ENCODE peak calls at places on chromosomes 6 and 20, in four cellular contexts. One of them, this sample, is unnamed. For H3K27me3, the result is how much of the 10 kb centered on the place peaks cover.

GRCh38 chr20:2508631-2509467 is at the start of gene ZNF343:
- DNase-seq in psoas muscle: peak
- DNase-seq in endodermal cell: peak
- DNase-seq in heart right ventricle: peak
- DNase-seq in this sample: peak

GRCh38 chr6:45843848-45844521 is 171.7 kb downstream of the CLIC5 start:
- DNase-seq in psoas muscle: peak
- DNase-seq in endodermal cell: no peak
- DNase-seq in heart right ventricle: no peak
- DNase-seq in this sample: no peak

GRCh38 chr6:124683507-124683906 is 278.7 kb upstream of the RNF217 start:
- DNase-seq in psoas muscle: no peak
- DNase-seq in endodermal cell: peak
- DNase-seq in heart right ventricle: no peak
- DNase-seq in this sample: no peak

GRCh38 chr20:24157213-24157612 is 168.6 kb upstream of the GGTLC1 start:
- DNase-seq in psoas muscle: no peak
- DNase-seq in endodermal cell: no peak
- DNase-seq in heart right ventricle: no peak
- DNase-seq in this sample: no peak

GRCh38 chr6:112575309-112575834 is 228.2 kb downstream of the RFPL4B start:
- DNase-seq in psoas muscle: no peak
- DNase-seq in endodermal cell: no peak
- DNase-seq in heart right ventricle: no peak
- DNase-seq in this sample: no peak

GRCh38 chr6:162260024-162260423 is 467.5 kb downstream of the PRKN start:
- DNase-seq in psoas muscle: no peak
- DNase-seq in endodermal cell: no peak
- DNase-seq in heart right ventricle: no peak
- DNase-seq in this sample: no peak

GRCh38 chr20:53001502-53002301 is 29.5 kb downstream of the TSHZ2 start:
- DNase-seq in psoas muscle: no peak
- DNase-seq in endodermal cell: no peak
- DNase-seq in heart right ventricle: no peak
- DNase-seq in this sample: peak

GRCh38 chr20:62899633-62900051 is 26.7 kb downstream of the DIDO1 start:
- DNase-seq in psoas muscle: no peak
- DNase-seq in endodermal cell: peak
- DNase-seq in heart right ventricle: no peak
- DNase-seq in this sample: no peak

GRCh38 chr6:111838749-111839484 is 34.3 kb downstream of the FYN start:
- DNase-seq in psoas muscle: no peak
- DNase-seq in endodermal cell: no peak
- DNase-seq in heart right ventricle: no peak
- DNase-seq in this sample: no peak

GRCh38 chr6:115358616-115359015 is 702.1 kb downstream of the FRK start:
- DNase-seq in psoas muscle: no peak
- DNase-seq in endodermal cell: no peak
- DNase-seq in heart right ventricle: no peak
- DNase-seq in this sample: no peak

GRCh38 chr6:73802366-73802765 is 106.4 kb downstream of the CD109 start:
- DNase-seq in psoas muscle: no peak
- DNase-seq in endodermal cell: no peak
- DNase-seq in heart right ventricle: no peak
- DNase-seq in this sample: no peak

GRCh38 chr6:44126320-44127149 is 717 bp downstream of the MRPL14 start:
- DNase-seq in psoas muscle: peak
- DNase-seq in endodermal cell: peak
- DNase-seq in heart right ventricle: peak
- DNase-seq in this sample: peak

GRCh38 chr6:158184598-158184997 is 16.4 kb downstream of the GTF2H5 start:
- DNase-seq in psoas muscle: no peak
- DNase-seq in endodermal cell: no peak
- DNase-seq in heart right ventricle: no peak
- DNase-seq in this sample: no peak

GRCh38 chr6:73516712-73517489 is 3.9 kb downstream of the EEF1A1 start:
- DNase-seq in psoas muscle: no peak
- DNase-seq in endodermal cell: no peak
- DNase-seq in heart right ventricle: no peak
- DNase-seq in this sample: no peak

GRCh38 chr20:46013826-46014516 is 5.3 kb downstream of the MMP9 start:
- DNase-seq in psoas muscle: no peak
- DNase-seq in endodermal cell: peak
- DNase-seq in heart right ventricle: peak
- DNase-seq in this sample: peak

GRCh38 chr20:48769111-48769879 is 58.5 kb downstream of the PREX1 start:
- DNase-seq in psoas muscle: no peak
- DNase-seq in endodermal cell: no peak
- DNase-seq in heart right ventricle: no peak
- DNase-seq in this sample: no peak

GRCh38 chr6:111721677-111722219 is 116.1 kb upstream of the TRAF3IP2 start:
- DNase-seq in psoas muscle: no peak
- DNase-seq in endodermal cell: peak
- DNase-seq in heart right ventricle: peak
- DNase-seq in this sample: peak

GRCh38 chr20:3728876-3729275 is 3.6 kb upstream of the HSPA12B start:
- DNase-seq in psoas muscle: peak
- DNase-seq in endodermal cell: no peak
- DNase-seq in heart right ventricle: no peak
- DNase-seq in this sample: no peak

GRCh38 chr20:11260611-11261010 is 586.8 kb upstream of the JAG1 start:
- DNase-seq in psoas muscle: no peak
- DNase-seq in endodermal cell: no peak
- DNase-seq in heart right ventricle: no peak
- DNase-seq in this sample: no peak

GRCh38 chr6:113464959-113465358 is 392.2 kb upstream of the MARCKS start:
- DNase-seq in psoas muscle: no peak
- DNase-seq in endodermal cell: no peak
- DNase-seq in heart right ventricle: no peak
- DNase-seq in this sample: no peak

GRCh38 chr6:75893058-75893775 is 144.2 kb downstream of the MYO6 start:
- DNase-seq in psoas muscle: no peak
- DNase-seq in endodermal cell: no peak
- DNase-seq in heart right ventricle: no peak
- DNase-seq in this sample: peak

GRCh38 chr6:169850746-169851145 is 99.3 kb downstream of the ERMARD start:
- DNase-seq in psoas muscle: no peak
- DNase-seq in endodermal cell: no peak
- DNase-seq in heart right ventricle: no peak
- DNase-seq in this sample: no peak

GRCh38 chr6:152952045-152952444 is 30.8 kb downstream of the FBXO5 start:
- DNase-seq in psoas muscle: no peak
- DNase-seq in endodermal cell: no peak
- DNase-seq in heart right ventricle: no peak
- DNase-seq in this sample: no peak

GRCh38 chr6:52503853-52504777 is 72.7 kb downstream of the TRAM2 start:
- DNase-seq in psoas muscle: peak
- DNase-seq in endodermal cell: peak
- DNase-seq in heart right ventricle: peak
- DNase-seq in this sample: no peak

GRCh38 chr20:22928679-22929078 is 106.4 kb upstream of the SSTR4 start:
- DNase-seq in psoas muscle: no peak
- DNase-seq in endodermal cell: no peak
- DNase-seq in heart right ventricle: no peak
- DNase-seq in this sample: no peak

GRCh38 chr20:16444056-16444777 is 129.0 kb downstream of the KIF16B start:
- DNase-seq in psoas muscle: peak
- DNase-seq in endodermal cell: no peak
- DNase-seq in heart right ventricle: no peak
- DNase-seq in this sample: no peak

GRCh38 chr20:49717693-49718092 is 4.0 kb upstream of the B4GALT5 start:
- DNase-seq in psoas muscle: peak
- DNase-seq in endodermal cell: no peak
- DNase-seq in heart right ventricle: no peak
- DNase-seq in this sample: peak

GRCh38 chr6:137978252-137978896 is 111.3 kb downstream of the TNFAIP3 start:
- DNase-seq in psoas muscle: no peak
- DNase-seq in endodermal cell: no peak
- DNase-seq in heart right ventricle: no peak
- DNase-seq in this sample: no peak

GRCh38 chr6:89205819-89206218 is 11.3 kb downstream of the GABRR1 start:
- DNase-seq in psoas muscle: no peak
- DNase-seq in endodermal cell: peak
- DNase-seq in heart right ventricle: no peak
- DNase-seq in this sample: peak

GRCh38 chr6:44078795-44079671 is 48.2 kb downstream of the MRPL14 start:
- DNase-seq in psoas muscle: peak
- DNase-seq in endodermal cell: peak
- DNase-seq in heart right ventricle: peak
- DNase-seq in this sample: peak

GRCh38 chr6:70706491-70707123 is 38.9 kb downstream of the SMAP1 start:
- DNase-seq in psoas muscle: no peak
- DNase-seq in endodermal cell: no peak
- DNase-seq in heart right ventricle: no peak
- DNase-seq in this sample: peak

GRCh38 chr6:7137335-7138106 is 29.8 kb downstream of the RREB1 start:
- DNase-seq in psoas muscle: peak
- DNase-seq in endodermal cell: peak
- DNase-seq in heart right ventricle: peak
- DNase-seq in this sample: peak

GRCh38 chr6:158559338-158559894 is 475 bp upstream of the TMEM181 start:
- DNase-seq in psoas muscle: no peak
- DNase-seq in endodermal cell: no peak
- DNase-seq in heart right ventricle: no peak
- DNase-seq in this sample: no peak

GRCh38 chr20:58344741-58345140 is 35.2 kb downstream of the RAB22A start:
- DNase-seq in psoas muscle: no peak
- DNase-seq in endodermal cell: no peak
- DNase-seq in heart right ventricle: no peak
- DNase-seq in this sample: no peak

GRCh38 chr20:37615507-37616425 is 78.1 kb upstream of the CTNNBL1 start:
- DNase-seq in psoas muscle: no peak
- DNase-seq in endodermal cell: peak
- DNase-seq in heart right ventricle: no peak
- DNase-seq in this sample: peak

GRCh38 chr20:56676001-56676400 is 46.9 kb downstream of the TFAP2C start:
- DNase-seq in psoas muscle: no peak
- DNase-seq in endodermal cell: no peak
- DNase-seq in heart right ventricle: no peak
- DNase-seq in this sample: peak

DNA sequence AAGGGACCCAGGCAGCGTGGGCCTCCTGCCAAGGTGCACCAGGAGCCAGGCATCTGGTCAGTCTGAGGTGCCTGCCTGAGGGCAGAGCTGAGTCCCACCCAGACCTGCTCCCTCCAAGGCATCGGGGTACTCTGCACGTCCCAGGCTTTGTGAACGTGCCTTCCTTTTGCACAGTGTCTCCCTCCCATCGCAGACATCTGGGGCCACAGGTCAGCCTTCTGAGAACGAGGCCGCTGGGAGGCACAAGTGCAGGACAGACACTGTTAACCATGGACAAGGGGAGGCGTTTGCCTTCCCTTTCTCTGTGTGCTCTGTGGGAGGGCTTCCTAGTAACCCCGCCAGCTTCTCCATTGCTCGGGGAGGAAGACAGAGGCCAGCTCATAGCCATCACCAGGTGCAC is 47.6 kb downstream of the TFAP2C start:
- DNase-seq in psoas muscle: no peak
- DNase-seq in endodermal cell: no peak
- DNase-seq in heart right ventricle: no peak
- DNase-seq in this sample: no peak
- H3K27me3 ChIP-seq in psoas muscle: under half
- H3K27me3 ChIP-seq in endodermal cell: under half
- H3K27me3 ChIP-seq in heart right ventricle: under half
- H3K27me3 ChIP-seq in this sample: under half

DNA sequence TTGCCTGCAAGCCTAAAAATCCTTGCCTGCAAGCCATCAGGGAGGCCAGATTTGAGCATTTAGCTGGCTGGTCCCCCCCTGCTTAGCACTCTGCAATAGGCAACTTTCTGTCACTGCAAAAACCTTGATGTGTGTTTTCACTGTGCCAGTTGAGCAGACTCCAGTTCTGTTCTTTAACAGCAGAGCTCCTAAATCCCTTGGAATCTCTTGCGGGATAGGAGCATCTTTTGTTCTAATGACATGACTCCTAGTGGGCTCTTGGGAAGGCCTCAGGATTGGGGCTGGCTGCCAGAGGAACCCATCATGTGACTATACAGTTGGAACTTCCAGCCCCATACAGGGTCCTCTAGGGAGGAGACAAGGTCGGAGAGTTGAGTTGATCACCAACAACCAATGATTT is 50.4 kb downstream of the FAM184A start:
- DNase-seq in psoas muscle: no peak
- DNase-seq in endodermal cell: no peak
- DNase-seq in heart right ventricle: no peak
- DNase-seq in this sample: no peak
- H3K4me3 ChIP-seq in psoas muscle: no peak
- H3K4me3 ChIP-seq in endodermal cell: peak
- H3K4me3 ChIP-seq in heart right ventricle: no peak
- H3K4me3 ChIP-seq in this sample: no peak

GRCh38 chr6:10413850-10414765 is 766 bp downstream of the TFAP2A start:
- DNase-seq in psoas muscle: no peak
- DNase-seq in endodermal cell: peak
- DNase-seq in heart right ventricle: no peak
- DNase-seq in this sample: no peak
- H3K27me3 ChIP-seq in psoas muscle: half or more
- H3K27me3 ChIP-seq in endodermal cell: half or more
- H3K27me3 ChIP-seq in heart right ventricle: half or more
- H3K27me3 ChIP-seq in this sample: under half

GRCh38 chr6:47028835-47029360 is 13.2 kb downstream of the ADGRF1 start:
- DNase-seq in psoas muscle: no peak
- DNase-seq in endodermal cell: no peak
- DNase-seq in heart right ventricle: no peak
- DNase-seq in this sample: no peak
- H3K4me3 ChIP-seq in psoas muscle: no peak
- H3K4me3 ChIP-seq in endodermal cell: no peak
- H3K4me3 ChIP-seq in heart right ventricle: no peak
- H3K4me3 ChIP-seq in this sample: no peak

GRCh38 chr6:107786179-107786578 is 37.9 kb downstream of the SCML4 start:
- DNase-seq in psoas muscle: no peak
- DNase-seq in endodermal cell: peak
- DNase-seq in heart right ventricle: no peak
- DNase-seq in this sample: no peak
- H3K27me3 ChIP-seq in psoas muscle: under half
- H3K27me3 ChIP-seq in endodermal cell: under half
- H3K27me3 ChIP-seq in heart right ventricle: under half
- H3K27me3 ChIP-seq in this sample: under half

GRCh38 chr6:31548423-31548873 is 1.0 kb downstream of the NFKBIL1 start:
- DNase-seq in psoas muscle: no peak
- DNase-seq in endodermal cell: peak
- DNase-seq in heart right ventricle: no peak
- DNase-seq in this sample: no peak
- H3K4me3 ChIP-seq in psoas muscle: peak
- H3K4me3 ChIP-seq in endodermal cell: peak
- H3K4me3 ChIP-seq in heart right ventricle: peak
- H3K4me3 ChIP-seq in this sample: no peak

DNA sequence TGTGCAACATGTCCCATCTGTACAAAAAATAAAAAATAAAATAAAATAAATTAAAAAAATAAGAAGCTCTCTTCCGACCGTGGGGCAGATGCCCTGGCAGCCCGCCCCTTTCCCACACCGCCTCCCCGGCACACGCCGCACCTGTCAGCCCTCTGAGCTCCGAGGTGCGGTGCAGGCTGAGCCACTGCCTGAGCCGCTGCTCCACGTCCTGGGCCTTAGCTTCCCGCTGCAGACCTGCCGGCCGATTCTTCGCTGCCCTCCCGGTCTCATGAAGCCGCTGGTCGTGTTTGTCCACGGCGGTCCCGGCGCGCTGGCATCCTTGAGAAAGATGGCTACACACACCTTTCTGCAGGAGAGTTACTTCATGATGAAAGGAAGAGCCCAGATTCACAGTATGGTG is 10.7 kb upstream of the CLPSL2 start:
- DNase-seq in psoas muscle: no peak
- DNase-seq in endodermal cell: no peak
- DNase-seq in heart right ventricle: no peak
- DNase-seq in this sample: no peak
- H3K27me3 ChIP-seq in psoas muscle: under half
- H3K27me3 ChIP-seq in endodermal cell: under half
- H3K27me3 ChIP-seq in heart right ventricle: half or more
- H3K27me3 ChIP-seq in this sample: under half